ENCODE peak calls at places on chromosomes 4 and X, in six cellular contexts. One of them, this sample, is unnamed.

GRCh38 chrX:71579136-71579989 is 1.1 kb downstream of the GCNA start:
- DNase-seq in epithelial cell of esophagus: no peak
- DNase-seq in GM13977: peak; percentile 22
- DNase-seq in HepG2: no peak
- DNase-seq in fibroblast of lung: no peak
- DNase-seq in neural crest cell: no peak
- DNase-seq in this sample: peak; percentile 54

GRCh38 chrX:51332188-51332942 is at the start of gene NUDT10:
- DNase-seq in GM13977: peak; percentile 29
- DNase-seq in neural crest cell: peak; percentile 68
- DNase-seq in fibroblast of lung: peak; percentile 33
- DNase-seq in epithelial cell of esophagus: peak; percentile 28
- DNase-seq in HepG2: no peak
- DNase-seq in this sample: peak; percentile 10

GRCh38 chr4:14977836-14978235 is 24.4 kb upstream of the CPEB2 start:
- DNase-seq in fibroblast of lung: no peak
- DNase-seq in neural crest cell: no peak
- DNase-seq in epithelial cell of esophagus: no peak
- DNase-seq in HepG2: no peak
- DNase-seq in GM13977: no peak
- DNase-seq in this sample: no peak

GRCh38 chr4:112813790-112814189 is 176.8 kb downstream of the LARP7 start:
- DNase-seq in epithelial cell of esophagus: peak; percentile 8
- DNase-seq in neural crest cell: no peak
- DNase-seq in fibroblast of lung: peak; percentile 69
- DNase-seq in HepG2: no peak
- DNase-seq in GM13977: peak; percentile 54
- DNase-seq in this sample: no peak

GRCh38 chrX:20026278-20026677 is 35.4 kb upstream of the BCLAF3 start:
- DNase-seq in HepG2: peak; percentile 50
- DNase-seq in epithelial cell of esophagus: peak; percentile 30
- DNase-seq in neural crest cell: no peak
- DNase-seq in fibroblast of lung: peak; percentile 47
- DNase-seq in GM13977: no peak
- DNase-seq in this sample: no peak

GRCh38 chrX:47223476-47224250 is 5.2 kb downstream of the CDK16 start:
- DNase-seq in GM13977: no peak
- DNase-seq in fibroblast of lung: no peak
- DNase-seq in HepG2: no peak
- DNase-seq in neural crest cell: no peak
- DNase-seq in epithelial cell of esophagus: no peak
- DNase-seq in this sample: no peak

GRCh38 chr4:7067147-7067522 is 729 bp downstream of the GRPEL1 start:
- DNase-seq in epithelial cell of esophagus: peak; percentile 49
- DNase-seq in fibroblast of lung: no peak
- DNase-seq in neural crest cell: no peak
- DNase-seq in GM13977: no peak
- DNase-seq in HepG2: peak; percentile 40
- DNase-seq in this sample: peak; percentile 87

GRCh38 chrX:57817302-57817701 is 93.0 kb downstream of the ZXDA start:
- DNase-seq in epithelial cell of esophagus: no peak
- DNase-seq in fibroblast of lung: peak; percentile 0
- DNase-seq in HepG2: no peak
- DNase-seq in neural crest cell: no peak
- DNase-seq in GM13977: no peak
- DNase-seq in this sample: no peak

GRCh38 chrX:102832661-102833060 is 104.4 kb upstream of the RAB40AL start:
- DNase-seq in HepG2: no peak
- DNase-seq in neural crest cell: no peak
- DNase-seq in GM13977: no peak
- DNase-seq in epithelial cell of esophagus: peak; percentile 61
- DNase-seq in fibroblast of lung: peak; percentile 43
- DNase-seq in this sample: no peak

GRCh38 chrX:85561216-85561615 is 181.8 kb upstream of the POF1B start:
- DNase-seq in neural crest cell: no peak
- DNase-seq in epithelial cell of esophagus: no peak
- DNase-seq in GM13977: no peak
- DNase-seq in fibroblast of lung: no peak
- DNase-seq in HepG2: no peak
- DNase-seq in this sample: no peak

GRCh38 chr4:55722132-55722531 is 86.0 kb upstream of the NMU start:
- DNase-seq in fibroblast of lung: no peak
- DNase-seq in GM13977: no peak
- DNase-seq in epithelial cell of esophagus: no peak
- DNase-seq in HepG2: no peak
- DNase-seq in neural crest cell: no peak
- DNase-seq in this sample: no peak

GRCh38 chr4:139866270-139866962 is 200.8 kb downstream of the MGST2 start:
- DNase-seq in HepG2: no peak
- DNase-seq in fibroblast of lung: peak; percentile 23
- DNase-seq in epithelial cell of esophagus: no peak
- DNase-seq in GM13977: no peak
- DNase-seq in neural crest cell: no peak
- DNase-seq in this sample: no peak

GRCh38 chr4:143586080-143586479 is 72.6 kb downstream of the SMARCA5 start:
- DNase-seq in neural crest cell: no peak
- DNase-seq in epithelial cell of esophagus: no peak
- DNase-seq in HepG2: no peak
- DNase-seq in fibroblast of lung: no peak
- DNase-seq in GM13977: no peak
- DNase-seq in this sample: no peak

DNA sequence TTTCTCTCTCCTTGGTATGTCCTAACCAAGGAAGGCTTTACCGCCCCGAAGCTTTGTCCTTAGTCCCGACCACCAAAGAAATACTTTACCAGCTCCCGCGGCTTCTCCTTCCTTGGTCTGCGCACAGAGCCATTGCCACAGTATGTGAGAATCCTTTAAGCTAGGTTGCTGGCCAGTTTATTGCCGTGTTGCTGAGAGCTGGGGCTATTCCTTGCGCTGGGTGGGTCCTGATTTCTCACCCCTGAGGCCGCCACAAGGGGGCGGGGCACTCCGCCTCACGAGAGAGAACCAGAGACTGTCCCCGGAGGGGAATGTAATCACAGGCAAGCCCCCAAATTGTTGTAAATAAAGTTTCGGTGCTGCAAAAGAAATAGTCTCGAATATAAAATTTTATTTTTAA is 331.0 kb upstream of the PCDH10 start:
- DNase-seq in epithelial cell of esophagus: no peak
- DNase-seq in HepG2: no peak
- DNase-seq in neural crest cell: peak; percentile 32
- DNase-seq in GM13977: no peak
- DNase-seq in fibroblast of lung: no peak
- DNase-seq in this sample: no peak
- TF ChIP-seq CTCF in epithelial cell of esophagus: no peak
- TF ChIP-seq CTCF in HepG2: peak; percentile 33
- TF ChIP-seq CTCF in neural crest cell: peak; percentile 59
- TF ChIP-seq CTCF in GM13977: no peak
- TF ChIP-seq CTCF in fibroblast of lung: no peak
- TF ChIP-seq CTCF in this sample: no peak

GRCh38 chr4:146175541-146176453 is at the start of gene LSM6:
- DNase-seq in epithelial cell of esophagus: peak; percentile 88
- DNase-seq in HepG2: peak; percentile 77
- DNase-seq in neural crest cell: peak; percentile 73
- DNase-seq in fibroblast of lung: peak; percentile 90
- DNase-seq in GM13977: peak; percentile 84
- DNase-seq in this sample: peak; percentile 90
- TF ChIP-seq CTCF in epithelial cell of esophagus: no peak
- TF ChIP-seq CTCF in HepG2: peak; percentile 41
- TF ChIP-seq CTCF in neural crest cell: peak; percentile 26
- TF ChIP-seq CTCF in fibroblast of lung: no peak
- TF ChIP-seq CTCF in GM13977: no peak
- TF ChIP-seq CTCF in this sample: no peak

DNA sequence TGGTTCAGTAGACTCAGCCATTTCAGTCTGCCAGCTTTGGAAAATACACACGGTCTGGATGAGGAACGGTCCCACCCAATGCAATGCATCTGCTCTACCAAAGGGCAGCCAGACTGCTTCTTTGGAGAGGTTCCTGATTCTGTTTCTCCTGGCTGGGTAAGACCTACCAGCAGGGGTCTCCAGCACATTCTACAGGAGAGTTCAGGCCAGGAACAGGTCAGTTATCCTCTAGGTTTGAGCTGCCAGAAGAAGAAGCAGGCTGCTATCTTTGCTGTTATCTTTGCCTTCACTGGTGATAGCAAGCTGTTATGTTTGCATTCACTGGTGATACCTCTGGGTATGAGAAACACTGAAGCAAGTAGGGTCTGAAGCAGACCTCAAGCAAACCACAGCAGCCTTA is 45.5 kb upstream of the PBDC1 start:
- DNase-seq in neural crest cell: no peak
- DNase-seq in GM13977: no peak
- DNase-seq in epithelial cell of esophagus: no peak
- DNase-seq in HepG2: no peak
- DNase-seq in fibroblast of lung: no peak
- DNase-seq in this sample: no peak
- TF ChIP-seq CTCF in neural crest cell: no peak
- TF ChIP-seq CTCF in GM13977: peak; percentile 22
- TF ChIP-seq CTCF in epithelial cell of esophagus: no peak
- TF ChIP-seq CTCF in HepG2: peak; percentile 39
- TF ChIP-seq CTCF in fibroblast of lung: no peak
- TF ChIP-seq CTCF in this sample: no peak

GRCh38 chr4:81470456-81471327 is 1.0 kb downstream of the RASGEF1B start:
- DNase-seq in epithelial cell of esophagus: peak; percentile 43
- DNase-seq in GM13977: no peak
- DNase-seq in fibroblast of lung: no peak
- DNase-seq in neural crest cell: no peak
- DNase-seq in HepG2: no peak
- DNase-seq in this sample: peak; percentile 63

GRCh38 chr4:81469774-81470455 is 1.8 kb downstream of the RASGEF1B start:
- DNase-seq in neural crest cell: no peak
- DNase-seq in GM13977: no peak
- DNase-seq in fibroblast of lung: no peak
- DNase-seq in epithelial cell of esophagus: no peak
- DNase-seq in HepG2: no peak
- DNase-seq in this sample: no peak

GRCh38 chr4:81471361-81472248 is at the start of gene RASGEF1B:
- DNase-seq in neural crest cell: peak; percentile 62
- DNase-seq in fibroblast of lung: peak; percentile 58
- DNase-seq in GM13977: peak; percentile 92
- DNase-seq in epithelial cell of esophagus: peak; percentile 94
- DNase-seq in HepG2: peak; percentile 32
- DNase-seq in this sample: peak; percentile 94

GRCh38 chr4:81473086-81473396 is 1.3 kb upstream of the RASGEF1B start:
- DNase-seq in neural crest cell: no peak
- DNase-seq in epithelial cell of esophagus: no peak
- DNase-seq in fibroblast of lung: no peak
- DNase-seq in GM13977: no peak
- DNase-seq in HepG2: no peak
- DNase-seq in this sample: no peak

DNA sequence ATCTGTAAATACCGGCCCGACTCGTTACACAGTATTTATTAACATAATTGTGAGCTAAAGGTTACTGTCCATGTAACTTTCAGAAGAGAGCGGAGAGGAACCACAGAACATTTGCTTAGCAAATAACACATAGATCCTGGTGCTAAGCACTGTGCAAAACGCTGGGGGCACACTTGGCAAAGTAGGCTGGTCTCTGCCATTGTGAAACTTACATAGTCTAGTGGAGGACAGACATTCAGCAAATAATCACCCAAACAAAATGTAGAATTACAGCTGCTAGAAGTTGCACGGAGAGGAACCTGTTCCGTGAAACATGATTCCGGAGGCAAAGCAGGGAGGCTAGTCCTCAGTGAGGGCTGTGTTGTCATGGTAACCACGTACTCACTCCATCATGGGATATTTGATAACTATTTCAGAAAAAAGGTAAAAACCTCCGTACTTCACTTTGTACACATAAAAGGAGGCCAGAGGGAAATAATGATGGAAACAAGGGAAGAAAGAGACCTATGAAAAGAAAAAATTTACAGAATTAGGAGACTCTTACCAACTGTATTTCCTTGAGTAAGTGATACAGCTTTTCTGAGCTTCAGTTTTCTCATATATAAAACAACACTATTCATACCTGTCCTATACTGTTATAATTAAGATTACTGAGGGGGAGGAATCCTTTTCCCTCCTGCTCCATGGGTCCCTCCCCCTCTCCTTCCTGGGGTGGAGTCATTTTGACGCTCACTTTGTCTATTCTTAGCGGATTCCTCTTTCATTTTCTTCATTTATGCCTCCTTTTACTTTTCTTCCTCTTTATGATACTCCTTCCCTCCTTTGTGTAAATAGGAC is 760 bp upstream of the RASGEF1B start:
- DNase-seq in HepG2: peak; percentile 24
- DNase-seq in GM13977: peak; percentile 63
- DNase-seq in epithelial cell of esophagus: no peak
- DNase-seq in fibroblast of lung: peak; percentile 55
- DNase-seq in neural crest cell: no peak
- DNase-seq in this sample: peak; percentile 36
- TF ChIP-seq CTCF in HepG2: peak; percentile 20
- TF ChIP-seq CTCF in GM13977: peak; percentile 20
- TF ChIP-seq CTCF in epithelial cell of esophagus: peak; percentile 14
- TF ChIP-seq CTCF in fibroblast of lung: no peak
- TF ChIP-seq CTCF in neural crest cell: peak; percentile 52
- TF ChIP-seq CTCF in this sample: no peak

DNA sequence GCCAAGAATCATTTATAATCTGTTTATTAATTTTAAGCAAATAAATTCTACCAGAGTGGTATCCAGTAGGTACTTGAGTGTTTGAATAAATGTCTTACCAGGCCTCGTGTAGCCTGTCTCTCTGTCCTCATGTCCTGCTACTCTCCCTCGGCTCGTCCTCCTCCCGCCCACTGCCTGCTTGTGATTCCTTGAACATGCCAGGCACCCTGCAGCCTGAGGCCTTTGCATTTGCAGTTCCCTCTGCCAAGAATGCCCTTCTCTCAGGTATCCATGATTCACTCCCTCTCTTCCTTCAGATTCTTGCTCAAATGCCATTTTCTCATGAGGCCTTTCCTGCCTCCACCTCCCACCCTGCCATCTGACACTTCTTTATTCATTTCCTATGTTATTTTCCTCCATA is 209.7 kb upstream of the PRPS2 start:
- DNase-seq in fibroblast of lung: no peak
- DNase-seq in GM13977: no peak
- DNase-seq in neural crest cell: no peak
- DNase-seq in epithelial cell of esophagus: peak; percentile 76
- DNase-seq in HepG2: no peak
- DNase-seq in this sample: no peak
- TF ChIP-seq CTCF in fibroblast of lung: no peak
- TF ChIP-seq CTCF in GM13977: no peak
- TF ChIP-seq CTCF in neural crest cell: no peak
- TF ChIP-seq CTCF in epithelial cell of esophagus: no peak
- TF ChIP-seq CTCF in HepG2: no peak
- TF ChIP-seq CTCF in this sample: no peak

GRCh38 chr4:73308286-73308685 is 49.7 kb upstream of the ANKRD17 start:
- DNase-seq in HepG2: peak; percentile 24
- DNase-seq in epithelial cell of esophagus: peak; percentile 6
- DNase-seq in neural crest cell: no peak
- DNase-seq in fibroblast of lung: peak; percentile 51
- DNase-seq in GM13977: peak; percentile 23
- DNase-seq in this sample: no peak
- TF ChIP-seq CTCF in HepG2: peak; percentile 73
- TF ChIP-seq CTCF in epithelial cell of esophagus: peak; percentile 32
- TF ChIP-seq CTCF in neural crest cell: no peak
- TF ChIP-seq CTCF in fibroblast of lung: peak; percentile 39
- TF ChIP-seq CTCF in GM13977: peak; percentile 48
- TF ChIP-seq CTCF in this sample: no peak

GRCh38 chr4:74189331-74190043 is 31.6 kb downstream of the MTHFD2L start:
- DNase-seq in HepG2: peak; percentile 64
- DNase-seq in GM13977: peak; percentile 18
- DNase-seq in neural crest cell: no peak
- DNase-seq in fibroblast of lung: peak; percentile 75
- DNase-seq in epithelial cell of esophagus: peak; percentile 74
- DNase-seq in this sample: no peak
- TF ChIP-seq CTCF in HepG2: peak; percentile 61
- TF ChIP-seq CTCF in GM13977: peak; percentile 63
- TF ChIP-seq CTCF in neural crest cell: peak; percentile 85
- TF ChIP-seq CTCF in fibroblast of lung: peak; percentile 57
- TF ChIP-seq CTCF in epithelial cell of esophagus: peak; percentile 75
- TF ChIP-seq CTCF in this sample: peak; percentile 30

GRCh38 chrX:14380044-14380443 is 149.3 kb upstream of the GLRA2 start:
- DNase-seq in GM13977: no peak
- DNase-seq in epithelial cell of esophagus: no peak
- DNase-seq in HepG2: no peak
- DNase-seq in fibroblast of lung: no peak
- DNase-seq in neural crest cell: no peak
- DNase-seq in this sample: no peak
- TF ChIP-seq CTCF in GM13977: no peak
- TF ChIP-seq CTCF in epithelial cell of esophagus: no peak
- TF ChIP-seq CTCF in HepG2: no peak
- TF ChIP-seq CTCF in fibroblast of lung: no peak
- TF ChIP-seq CTCF in neural crest cell: no peak
- TF ChIP-seq CTCF in this sample: no peak

This sample was measured in pancreas.